ENCODE peak calls at places on chromosomes 11 and 22, in five cellular contexts. T is transverse colon, Z is H1, N is stomach, Q is breast epithelium. K is an unnamed sample.

GRCh38 chr11:106262852-106263251 is 185.4 kb downstream of the AASDHPPT start:
- DNase-seq in N (no peak), T (no peak), Q (no peak), Z (no peak), K (no peak)

GRCh38 chr11:12669930-12670329 is 4.3 kb upstream of the TEAD1 start:
- DNase-seq in Q (no peak), N (no peak), Z (no peak), T (no peak), K (no peak)

GRCh38 chr22:24326266-24326665 is 55.6 kb downstream of the SPECC1L start:
- DNase-seq in N (no peak), T (no peak), Q (no peak), Z (no peak), K (no peak)

GRCh38 chr11:16096336-16096735 is 260.0 kb downstream of the SOX6 start:
- DNase-seq in Z (no peak), Q (no peak), N (no peak), T (no peak), K (no peak)

GRCh38 chr22:36701941-36702640 is 1.5 kb downstream of the CACNG2 start:
- DNase-seq in N (no peak), Q (no peak), T (no peak), Z (no peak), K (no peak)

GRCh38 chr22:48744283-48744641 is 1083.4 kb downstream of the BRD1 start:
- DNase-seq in T (no peak), N (peak), Q (peak), Z (no peak), K (no peak)

GRCh38 chr11:68889948-68890446 is 13.6 kb downstream of the MRPL21 start:
- DNase-seq in T (peak), Q (no peak), Z (peak), N (no peak), K (peak)

GRCh38 chr11:9859491-9860305 is 195.8 kb downstream of the SWAP70 start:
- DNase-seq in Z (no peak), N (no peak), Q (no peak), T (no peak), K (no peak)

GRCh38 chr11:62129610-62130497 is 6.0 kb downstream of the INCENP start:
- DNase-seq in Z (no peak), N (peak), Q (no peak), T (no peak), K (no peak)

DNA sequence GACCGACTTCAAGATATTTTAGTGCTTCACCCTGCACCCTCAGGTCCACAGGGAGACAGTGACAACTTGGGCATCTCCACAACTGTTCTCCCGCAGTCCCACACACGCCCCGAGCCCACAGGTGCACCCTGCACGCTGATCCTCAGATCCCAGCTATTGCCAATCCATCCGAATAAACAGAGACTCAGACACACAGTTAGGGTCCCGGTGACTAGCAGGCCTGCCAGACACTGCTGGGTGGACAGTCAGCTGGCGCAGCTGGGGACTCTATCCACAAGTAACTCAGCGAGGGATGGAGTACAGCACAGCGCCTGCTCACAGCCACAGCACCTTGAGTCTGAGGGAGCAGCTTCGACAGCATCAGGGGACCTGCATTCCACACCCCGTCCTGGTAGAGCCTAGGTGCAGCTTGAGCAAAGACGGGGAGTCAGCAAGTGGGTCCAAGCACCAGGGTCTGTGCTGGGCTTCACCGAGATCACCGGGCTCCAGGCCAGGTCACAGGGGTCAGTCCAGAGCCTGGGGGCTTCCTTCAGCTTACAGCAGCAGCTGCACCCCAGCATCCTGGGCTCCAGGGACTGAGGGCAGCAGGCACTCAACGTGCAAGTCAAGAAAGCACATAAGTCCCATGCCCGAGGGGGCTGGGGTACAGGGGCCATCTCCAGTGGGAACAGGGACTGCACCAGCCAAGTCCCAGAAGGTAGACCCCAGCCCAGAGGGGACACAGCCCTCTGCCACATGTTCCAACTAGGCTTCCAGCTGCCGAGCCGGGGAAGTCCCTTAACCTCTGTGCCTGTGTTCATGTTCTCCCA is 7.6 kb downstream of the RPL3 start:
- DNase-seq in N (no peak), Q (no peak), Z (peak), T (no peak), K (no peak)
- H3K27ac ChIP-seq in N (no peak), Q (no peak), Z (peak), T (no peak), K (peak)

GRCh38 chr11:1260023-1260501 is 37.2 kb downstream of the MUC5B start:
- DNase-seq in T (peak), Z (no peak), N (peak), Q (no peak), K (no peak)

GRCh38 chr11:1263036-1263435 is 40.2 kb downstream of the MUC5B start:
- DNase-seq in Z (no peak), Q (no peak), N (no peak), T (peak), K (no peak)

GRCh38 chr11:1262172-1263006 is 39.5 kb downstream of the MUC5B start:
- DNase-seq in Q (peak), T (peak), N (peak), Z (peak), K (peak)

GRCh38 chr11:1260620-1261019 is 37.8 kb downstream of the MUC5B start:
- DNase-seq in Z (no peak), T (no peak), Q (no peak), N (no peak), K (no peak)

DNA sequence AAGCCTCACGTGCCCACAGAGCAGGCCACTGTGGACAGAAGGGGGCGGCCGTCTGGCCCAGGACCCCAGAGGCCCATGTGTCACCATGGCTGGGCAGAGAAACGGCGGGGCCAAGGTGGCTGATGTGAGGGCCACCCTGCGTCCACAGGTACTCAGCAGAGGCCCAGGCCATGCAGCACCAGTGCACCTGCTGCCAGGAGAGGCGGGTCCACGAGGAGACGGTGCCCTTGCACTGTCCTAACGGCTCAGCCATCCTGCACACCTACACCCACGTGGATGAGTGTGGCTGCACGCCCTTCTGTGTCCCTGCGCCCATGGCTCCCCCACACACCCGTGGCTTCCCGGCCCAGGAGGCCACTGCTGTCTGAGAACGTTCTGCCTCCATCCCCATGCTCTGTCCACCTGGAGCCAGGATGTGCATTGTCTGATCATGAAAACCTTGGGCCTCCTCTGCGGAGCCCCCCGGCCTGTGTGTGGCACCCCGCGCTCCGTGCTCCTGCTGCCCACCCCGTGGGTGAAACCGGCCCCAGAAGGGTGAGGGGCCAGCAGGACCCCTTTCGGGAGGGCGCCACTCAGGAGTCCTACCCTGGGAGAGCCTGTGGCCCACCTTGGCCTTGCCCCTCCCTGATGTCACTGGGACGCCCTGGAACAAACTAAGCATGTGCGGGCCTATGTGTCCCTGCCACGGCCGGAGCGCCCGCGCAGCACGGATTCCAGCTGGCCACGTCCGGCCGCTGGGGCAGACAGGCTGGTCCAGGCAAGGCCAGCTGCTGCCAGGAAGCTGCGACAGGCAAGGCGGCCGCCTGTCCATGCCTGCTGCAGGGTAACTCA is 38.6 kb downstream of the MUC5B start:
- DNase-seq in T (no peak), N (no peak), Q (no peak), Z (no peak), K (no peak)
- H3K4me3 ChIP-seq in T (no peak), N (no peak), Q (peak), Z (no peak), K (peak)

DNA sequence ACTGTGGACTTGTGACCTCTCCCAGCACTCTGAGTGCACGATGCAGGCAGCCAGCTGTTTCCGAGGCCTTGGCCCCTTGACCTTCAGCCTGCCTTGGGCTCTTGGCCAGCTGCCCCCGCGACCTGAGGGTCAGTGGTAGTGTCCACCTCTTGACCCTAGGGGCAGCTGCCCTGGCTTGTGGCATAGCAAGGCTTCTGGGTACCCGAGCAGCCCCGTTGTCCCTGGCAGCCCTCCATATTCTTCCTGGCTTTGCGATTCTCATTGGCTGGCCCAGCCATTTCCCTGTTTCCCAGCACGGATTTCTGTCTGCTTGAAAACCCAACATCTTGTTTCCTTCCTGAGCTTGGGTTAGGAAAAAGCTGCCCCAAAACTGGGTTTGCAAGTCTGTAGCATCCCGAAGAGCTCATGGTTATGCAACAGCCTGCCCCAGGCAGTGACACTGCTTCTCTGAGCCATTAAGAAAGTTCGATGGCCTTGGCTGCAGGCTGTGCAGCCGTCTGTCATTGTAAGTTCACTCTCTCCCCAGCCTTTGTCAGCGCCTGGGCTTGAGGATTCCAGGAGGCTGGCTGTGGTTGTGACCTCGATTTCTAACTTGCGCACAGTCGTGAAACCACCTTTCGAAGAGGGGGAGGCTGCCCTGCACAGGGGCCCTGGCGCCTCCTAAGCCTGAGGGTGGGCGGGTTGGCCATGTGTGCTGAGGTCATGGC is 48.8 kb downstream of the FBLN1 start:
- DNase-seq in T (no peak), Z (no peak), Q (peak), N (no peak), K (no peak)
- TF ChIP-seq POLR2AphosphoS5 in T (no peak), Z (no peak), Q (peak), N (no peak), K (no peak)

GRCh38 chr22:31127181-31127772 is 4.5 kb downstream of the INPP5J start:
- DNase-seq in Z (peak), N (no peak), Q (no peak), T (no peak), K (no peak)

GRCh38 chr22:31126128-31126868 is 3.5 kb downstream of the INPP5J start:
- DNase-seq in Z (no peak), N (no peak), T (no peak), Q (no peak), K (no peak)

GRCh38 chr22:31125521-31126117 is 2.9 kb downstream of the INPP5J start:
- DNase-seq in T (no peak), Q (no peak), N (no peak), Z (no peak), K (no peak)

GRCh38 chr22:31128156-31128555 is 5.4 kb downstream of the INPP5J start:
- DNase-seq in T (no peak), Z (no peak), Q (no peak), N (no peak), K (no peak)

GRCh38 chr22:31126869-31127175 is 4.1 kb downstream of the INPP5J start:
- DNase-seq in Q (no peak), Z (no peak), N (no peak), T (no peak), K (no peak)
- H3K27ac ChIP-seq in Q (no peak), Z (no peak), N (no peak), T (no peak), K (no peak)

GRCh38 chr22:20552450-20552894 is 45.1 kb downstream of the MED15 start:
- DNase-seq in Z (no peak), Q (peak), T (peak), N (peak), K (no peak)

GRCh38 chr22:20549232-20549841 is 41.9 kb downstream of the MED15 start:
- DNase-seq in N (no peak), Q (no peak), T (no peak), Z (no peak), K (no peak)

GRCh38 chr22:20550057-20550817 is 42.8 kb downstream of the MED15 start:
- DNase-seq in Q (no peak), N (no peak), Z (no peak), T (no peak), K (no peak)

GRCh38 chr22:20551805-20552449 is 44.5 kb downstream of the MED15 start:
- DNase-seq in Z (no peak), N (no peak), T (no peak), Q (no peak), K (no peak)

GRCh38 chr22:20550851-20551744 is 43.7 kb downstream of the MED15 start:
- DNase-seq in Q (peak), Z (no peak), T (no peak), N (no peak), K (no peak)
- H3K4me3 ChIP-seq in Q (peak), Z (no peak), T (no peak), N (peak), K (no peak)

GRCh38 chr11:77019976-77020591 is 14.1 kb upstream of the B3GNT6 start:
- DNase-seq in Q (no peak), N (no peak), Z (no peak), T (no peak), K (no peak)
- TF ChIP-seq POLR2AphosphoS5 in Q (no peak), N (peak), Z (no peak), T (peak), K (no peak)

GRCh38 chr22:29907753-29908515 is 25.0 kb downstream of the MTMR3 start:
- DNase-seq in N (peak), Z (no peak), Q (peak), T (peak), K (no peak)
- H3K27ac ChIP-seq in N (peak), Z (no peak), Q (peak), T (peak), K (peak)

GRCh38 chr11:19418221-19418620 is 177.5 kb upstream of the E2F8 start:
- DNase-seq in Z (peak), Q (no peak), T (no peak), N (no peak), K (no peak)

GRCh38 chr11:19421134-19421533 is 180.4 kb upstream of the E2F8 start:
- DNase-seq in T (no peak), N (no peak), Z (no peak), Q (no peak), K (no peak)

GRCh38 chr11:19422257-19422656 is 181.5 kb upstream of the E2F8 start:
- DNase-seq in Z (no peak), T (no peak), N (no peak), Q (no peak), K (no peak)

GRCh38 chr11:19419813-19420212 is 179.1 kb upstream of the E2F8 start:
- DNase-seq in N (no peak), Q (no peak), T (no peak), Z (no peak), K (no peak)

GRCh38 chr11:19419021-19419750 is 178.4 kb upstream of the E2F8 start:
- DNase-seq in T (no peak), Z (peak), Q (no peak), N (no peak), K (no peak)
- H3K4me3 ChIP-seq in T (no peak), Z (no peak), Q (no peak), N (no peak), K (no peak)